ENCODE peak calls at places on chromosomes 13 and 19, in six cellular contexts. P, A, F, B, D and I are unnamed samples.

GRCh38 chr19:42496551-42497133 is 31.6 kb downstream of the CEACAM1 start:
- DNase-seq in B (no peak), D (no peak), F (no peak), A (no peak), P (no peak), I (no peak)

GRCh38 chr13:77235456-77236022 is 91.4 kb downstream of the MYCBP2 start:
- DNase-seq in D (no peak), A (no peak), B (peak; percentile 2), F (no peak), P (no peak), I (no peak)

GRCh38 chr19:32351807-32352630 is 6.6 kb downstream of the ZNF507 start:
- DNase-seq in P (peak; percentile 71), F (no peak), A (no peak), B (peak; percentile 54), D (no peak), I (no peak)

GRCh38 chr19:14775855-14776254 is 2.5 kb downstream of the ADGRE2 start:
- DNase-seq in F (no peak), D (no peak), A (no peak), P (peak; percentile 49), B (no peak), I (peak; percentile 36)

GRCh38 chr19:51144482-51145045 is 2.5 kb downstream of the SIGLEC7 start:
- DNase-seq in B (no peak), P (no peak), D (no peak), A (no peak), F (no peak), I (no peak)

GRCh38 chr19:58406818-58407657 is 1.4 kb upstream of the ZNF584 start:
- DNase-seq in A (no peak), B (no peak), P (peak; percentile 17), D (no peak), F (no peak), I (no peak)

GRCh38 chr13:111393221-111393790 is 72.9 kb downstream of the TEX29 start:
- DNase-seq in F (no peak), B (no peak), A (no peak), D (no peak), P (no peak), I (no peak)

GRCh38 chr19:47306303-47306702 is 3.4 kb upstream of the C5AR1 start:
- DNase-seq in A (no peak), B (no peak), F (no peak), D (no peak), P (no peak), I (no peak)

GRCh38 chr19:49094505-49095482 is 9.5 kb downstream of the SNRNP70 start:
- DNase-seq in P (no peak), D (no peak), A (no peak), B (peak; percentile 22), F (no peak), I (no peak)

GRCh38 chr13:66952507-66952906 is 277.6 kb downstream of the PCDH9 start:
- DNase-seq in D (no peak), A (no peak), F (no peak), P (no peak), B (no peak), I (no peak)

GRCh38 chr19:51166846-51167490 is 24.9 kb downstream of the SIGLEC7 start:
- DNase-seq in A (peak; percentile 22), F (no peak), B (no peak), D (no peak), P (no peak), I (no peak)

GRCh38 chr13:99351772-99352171 is 44.6 kb upstream of the GPR183 start:
- DNase-seq in P (no peak), F (no peak), B (no peak), D (no peak), A (peak; percentile 38), I (no peak)

GRCh38 chr13:57634829-57635165 is 3.3 kb downstream of the PCDH17 start:
- DNase-seq in A (no peak), D (no peak), P (no peak), B (no peak), F (peak; percentile 21), I (peak; percentile 30)

GRCh38 chr13:107824636-107825035 is 390.7 kb downstream of the LIG4 start:
- DNase-seq in P (no peak), A (no peak), B (no peak), D (no peak), F (no peak), I (no peak)

GRCh38 chr13:37229931-37230330 is 124.5 kb upstream of the CSNK1A1L start:
- DNase-seq in F (no peak), A (no peak), B (no peak), D (no peak), P (no peak), I (no peak)

GRCh38 chr19:56966225-56966696 is 125.7 kb upstream of the PEG3 start:
- DNase-seq in A (no peak), F (no peak), D (no peak), B (no peak), P (no peak), I (no peak)

GRCh38 chr19:7441468-7442146 is 47.2 kb downstream of the PEX11G start:
- DNase-seq in F (no peak), D (no peak), A (no peak), P (no peak), B (no peak), I (no peak)

GRCh38 chr13:107124129-107124718 is 556.3 kb upstream of the ARGLU1 start:
- DNase-seq in D (no peak), B (peak; percentile 17), A (no peak), F (no peak), P (peak; percentile 18), I (no peak)

GRCh38 chr19:35037716-35038622 is 3.6 kb upstream of the HPN start:
- DNase-seq in A (no peak), B (peak; percentile 56), D (no peak), P (no peak), F (no peak), I (no peak)

GRCh38 chr13:102680842-102681725 is 13.8 kb downstream of the METTL21C start:
- DNase-seq in B (peak; percentile 85), A (no peak), D (no peak), P (no peak), F (no peak), I (no peak)

GRCh38 chr19:39539165-39539518 is 819 bp downstream of the EID2 start:
- DNase-seq in B (peak; percentile 36), D (no peak), P (no peak), F (no peak), A (no peak), I (no peak)

GRCh38 chr19:6801397-6802086 is 29.0 kb downstream of the VAV1 start:
- DNase-seq in P (no peak), D (peak; percentile 65), F (no peak), B (no peak), A (peak; percentile 84), I (peak; percentile 12)

GRCh38 chr13:99182439-99182838 is 18.2 kb upstream of the UBAC2 start:
- DNase-seq in A (no peak), F (no peak), P (no peak), D (no peak), B (no peak), I (no peak)

GRCh38 chr13:107025991-107026390 is 458.1 kb upstream of the ARGLU1 start:
- DNase-seq in P (no peak), D (no peak), B (peak; percentile 54), F (no peak), A (no peak), I (no peak)